ENCODE peak calls at places on chromosome 17, in six cellular contexts. N is NCI-H2107, E is mammary epithelial cell, M is mesendoderm, V is A549, S is GM12865. B is an unnamed sample.

GRCh38 chr17:48995332-48995870 is 1.8 kb upstream of the IGF2BP1 start:
- DNase-seq in S (no peak), E (no peak), N (no peak), M (peak; percentile 93), V (no peak), B (no peak)

GRCh38 chr17:3953542-3953941 is 10.7 kb downstream of the ATP2A3 start:
- DNase-seq in N (no peak), E (no peak), S (no peak), V (no peak), M (no peak), B (no peak)

GRCh38 chr17:79026345-79027273 is 2.6 kb downstream of the C1QTNF1 start:
- DNase-seq in M (no peak), N (no peak), S (no peak), V (peak; percentile 86), E (peak; percentile 76), B (no peak)

GRCh38 chr17:27446569-27447301 is 9.5 kb upstream of the KSR1 start:
- DNase-seq in M (peak; percentile 21), E (peak; percentile 80), V (no peak), N (no peak), S (no peak), B (peak; percentile 43)

GRCh38 chr17:40854175-40854814 is 12.7 kb downstream of the KRT12 start:
- DNase-seq in M (no peak), E (peak; percentile 84), S (no peak), V (peak; percentile 71), N (no peak), B (peak; percentile 74)

GRCh38 chr17:82298538-82299421 is 18.6 kb downstream of the CD7 start:
- DNase-seq in E (no peak), V (no peak), N (no peak), M (no peak), S (no peak), B (no peak)

GRCh38 chr17:21129023-21129681 is 2.4 kb downstream of the DHRS7B start:
- DNase-seq in V (peak; percentile 54), E (no peak), S (no peak), N (no peak), M (no peak), B (peak; percentile 50)

GRCh38 chr17:29042679-29043538 is at the start of gene PIPOX:
- DNase-seq in M (peak; percentile 92), E (no peak), V (no peak), S (peak; percentile 18), N (peak; percentile 82), B (no peak)

GRCh38 chr17:78138204-78139060 is 7.8 kb upstream of the C17orf99 start:
- DNase-seq in N (no peak), V (no peak), E (no peak), M (no peak), S (no peak), B (no peak)

GRCh38 chr17:49748791-49749190 is 15.1 kb downstream of the FAM117A start:
- DNase-seq in E (no peak), M (no peak), S (peak; percentile 93), V (no peak), N (peak; percentile 9), B (no peak)

GRCh38 chr17:72425133-72425795 is 304.4 kb downstream of the SOX9 start:
- DNase-seq in E (no peak), M (no peak), N (no peak), S (peak; percentile 73), V (no peak), B (no peak)

GRCh38 chr17:38591759-38592241 is 14.0 kb downstream of the SRCIN1 start:
- DNase-seq in V (no peak), S (peak; percentile 43), N (no peak), M (no peak), E (peak; percentile 80), B (no peak)

GRCh38 chr17:81228420-81228819 is 5.7 kb upstream of the CEP131 start:
- DNase-seq in V (no peak), S (peak; percentile 63), N (no peak), E (no peak), M (no peak), B (no peak)

GRCh38 chr17:16438557-16439302 is 23.4 kb downstream of the TRPV2 start:
- DNase-seq in E (peak; percentile 100), N (peak; percentile 92), S (peak; percentile 100), V (peak; percentile 100), M (peak; percentile 100), B (peak; percentile 99)

GRCh38 chr17:76262732-76263344 is 2.3 kb upstream of the UBALD2 start:
- DNase-seq in V (no peak), E (peak; percentile 44), M (no peak), N (no peak), S (peak; percentile 90), B (no peak)

GRCh38 chr17:388087-388486 is 35.5 kb upstream of the RPH3AL start:
- DNase-seq in S (no peak), E (no peak), V (no peak), N (no peak), M (no peak), B (no peak)

GRCh38 chr17:59650642-59651041 is 30.9 kb downstream of the CLTC start:
- DNase-seq in V (no peak), S (no peak), M (no peak), E (no peak), N (no peak), B (no peak)

GRCh38 chr17:42052478-42052877 is 2.1 kb upstream of the C17orf113 start:
- DNase-seq in M (no peak), N (no peak), E (no peak), S (no peak), V (no peak), B (no peak)

GRCh38 chr17:47829870-47830269 is 1.5 kb downstream of the MRPL10 start:
- DNase-seq in N (no peak), S (no peak), E (no peak), M (no peak), V (no peak), B (no peak)

GRCh38 chr17:76517638-76518038 is 16.4 kb upstream of the RHBDF2 start:
- DNase-seq in N (no peak), E (no peak), M (no peak), S (no peak), V (no peak), B (no peak)

GRCh38 chr17:39145143-39145542 is 6.3 kb downstream of the PLXDC1 start:
- DNase-seq in S (no peak), V (no peak), N (no peak), E (no peak), M (no peak), B (no peak)

GRCh38 chr17:19771971-19772630 is 24.0 kb upstream of the ALDH3A1 start:
- DNase-seq in V (no peak), S (peak; percentile 50), M (no peak), E (no peak), N (no peak), B (no peak)

GRCh38 chr17:3961564-3962047 is 2.6 kb downstream of the ATP2A3 start:
- DNase-seq in V (no peak), N (no peak), S (peak; percentile 82), E (no peak), M (no peak), B (no peak)

GRCh38 chr17:19013806-19014627 is 9.5 kb upstream of the FAM83G start:
- DNase-seq in E (no peak), M (no peak), S (no peak), N (no peak), V (no peak), B (no peak)

GRCh38 chr17:68291836-68292688 is 767 bp downstream of the ARSG start:
- DNase-seq in S (peak; percentile 98), E (peak; percentile 68), V (peak; percentile 89), N (no peak), M (peak; percentile 87), B (peak; percentile 37)

GRCh38 chr17:43900858-43901754 is 6.2 kb downstream of the MPP2 start:
- DNase-seq in E (no peak), V (peak; percentile 72), N (no peak), S (no peak), M (peak; percentile 59), B (no peak)

GRCh38 chr17:263271-263670 is 81.8 kb upstream of the DOC2B start:
- DNase-seq in N (no peak), S (no peak), M (no peak), E (no peak), V (no peak), B (no peak)

GRCh38 chr17:43907425-43907981 is at the start of gene MPP2:
- DNase-seq in E (no peak), M (peak; percentile 93), S (peak; percentile 19), V (peak; percentile 80), N (no peak), B (no peak)

GRCh38 chr17:77531002-77531401 is 390.2 kb downstream of the SEC14L1 start:
- DNase-seq in N (no peak), E (no peak), S (no peak), V (no peak), M (no peak), B (no peak)

GRCh38 chr17:49488612-49489011 is 6.5 kb upstream of the NGFR start:
- DNase-seq in M (no peak), V (no peak), S (no peak), N (no peak), E (no peak), B (no peak)

GRCh38 chr17:31480904-31481782 is 89.7 kb downstream of the RAB11FIP4 start:
- DNase-seq in E (no peak), V (no peak), N (no peak), S (no peak), M (no peak), B (no peak)

GRCh38 chr17:58232707-58233156 is 5.7 kb upstream of the LPO start:
- DNase-seq in N (no peak), E (peak; percentile 78), V (no peak), S (peak; percentile 82), M (peak; percentile 90), B (peak; percentile 16)